ENCODE peak calls at places on chromosomes 2 and 18, in four cellular contexts. L is amniotic stem cell, A is kidney tubule cell, P is SK-MEL-5. I is an unnamed sample.

GRCh38 chr2:71856709-71857525 is 290.7 kb downstream of the CYP26B1 start:
- DNase-seq in L (no peak), A (peak), P (peak), I (no peak)

GRCh38 chr2:120066708-120067547 is 54.1 kb downstream of the EPB41L5 start:
- DNase-seq in L (no peak), A (peak), P (peak), I (peak)

GRCh38 chr18:77208969-77209368 is 40.7 kb upstream of the GALR1 start:
- DNase-seq in L (no peak), A (peak), P (peak), I (peak)

GRCh38 chr2:95320986-95321767 is 24.0 kb downstream of the KCNIP3 start:
- DNase-seq in L (no peak), A (no peak), P (no peak), I (no peak)

GRCh38 chr2:29191817-29192216 is 76.6 kb downstream of the CLIP4 start:
- DNase-seq in L (no peak), A (no peak), P (no peak), I (no peak)

GRCh38 chr2:7701807-7702206 is 784.6 kb downstream of the RNF144A start:
- DNase-seq in L (no peak), A (no peak), P (no peak), I (no peak)

GRCh38 chr18:48539406-48540328 is 836 bp downstream of the CTIF start:
- DNase-seq in L (peak), A (peak), P (peak), I (peak)

GRCh38 chr18:63155169-63155852 is 164.3 kb downstream of the BCL2 start:
- DNase-seq in L (no peak), A (peak), P (peak), I (peak)

GRCh38 chr18:24918257-24918656 is 433.7 kb downstream of the ZNF521 start:
- DNase-seq in L (no peak), A (no peak), P (no peak), I (no peak)

GRCh38 chr2:221429741-221430491 is 142.2 kb downstream of the EPHA4 start:
- DNase-seq in L (no peak), A (peak), P (no peak), I (peak)

GRCh38 chr18:23629444-23629946 is 33.2 kb downstream of the ANKRD29 start:
- DNase-seq in L (no peak), A (peak), P (no peak), I (no peak)

GRCh38 chr18:24112874-24113615 is 25.8 kb upstream of the CABYR start:
- DNase-seq in L (no peak), A (peak), P (no peak), I (no peak)

GRCh38 chr2:98012561-98012979 is 16.8 kb upstream of the TMEM131 start:
- DNase-seq in L (no peak), A (no peak), P (no peak), I (peak)

GRCh38 chr2:122651780-122652179 is 896.3 kb downstream of the TSN start:
- DNase-seq in L (no peak), A (no peak), P (no peak), I (no peak)